ENCODE peak calls at places on chromosomes 7 and 10, in six cellular contexts. M, B, J, Q, T and G are unnamed samples.

GRCh38 chr10:124007102-124007772 is 86.2 kb downstream of the CHST15 start:
- DNase-seq in M (no peak), T (no peak), B (no peak), Q (no peak), J (no peak), G (no peak)

GRCh38 chr10:520402-520787 is 169.1 kb downstream of the DIP2C start:
- DNase-seq in T (no peak), Q (no peak), B (no peak), J (no peak), M (no peak), G (no peak)

GRCh38 chr10:85430991-85431390 is 935.6 kb downstream of the GRID1 start:
- DNase-seq in J (no peak), Q (no peak), T (no peak), M (no peak), B (no peak), G (no peak)

GRCh38 chr7:50266893-50267386 is 37.6 kb upstream of the IKZF1 start:
- DNase-seq in T (no peak), J (no peak), Q (peak), M (no peak), B (no peak), G (peak)

GRCh38 chr7:33673029-33673700 is 232.2 kb upstream of the BMPER start:
- DNase-seq in Q (no peak), B (no peak), T (no peak), M (no peak), J (peak), G (no peak)

GRCh38 chr7:122369756-122370155 is 65.2 kb upstream of the FEZF1 start:
- DNase-seq in B (no peak), Q (no peak), M (no peak), J (no peak), T (no peak), G (no peak)

GRCh38 chr10:80542053-80542452 is 4.4 kb downstream of the SH2D4B start:
- DNase-seq in Q (no peak), B (no peak), J (no peak), M (no peak), T (peak), G (no peak)

GRCh38 chr10:3068968-3069737 is 1.8 kb downstream of the PFKP start:
- DNase-seq in Q (no peak), T (no peak), B (peak), J (peak), M (no peak), G (peak)

GRCh38 chr7:131733604-131734003 is 177.2 kb upstream of the PODXL start:
- DNase-seq in M (no peak), B (no peak), J (no peak), Q (no peak), T (no peak), G (no peak)

GRCh38 chr7:41131956-41132355 is 570.9 kb downstream of the INHBA start:
- DNase-seq in M (no peak), Q (no peak), B (no peak), J (no peak), T (no peak), G (no peak)

GRCh38 chr7:7595451-7595850 is 28.8 kb downstream of the MIOS start:
- DNase-seq in B (peak), T (no peak), M (peak), Q (no peak), J (no peak), G (peak)

GRCh38 chr10:34768261-34768971 is 46.7 kb downstream of the PARD3 start:
- DNase-seq in Q (no peak), M (peak), B (no peak), T (no peak), J (no peak), G (no peak)

GRCh38 chr7:100478966-100479660 is at the start of gene TSC22D4:
- DNase-seq in Q (peak), B (peak), J (peak), M (peak), T (peak), G (peak)

GRCh38 chr7:128902761-128903585 is 7.5 kb downstream of the KCP start:
- DNase-seq in T (peak), J (no peak), B (peak), Q (no peak), M (no peak), G (no peak)

GRCh38 chr7:128112018-128112780 is 81.0 kb upstream of the LRRC4 start:
- DNase-seq in M (no peak), T (no peak), B (no peak), J (no peak), Q (no peak), G (peak)

GRCh38 chr7:51144178-51144577 is 172.4 kb downstream of the COBL start:
- DNase-seq in Q (no peak), J (no peak), M (no peak), T (peak), B (no peak), G (no peak)

GRCh38 chr7:17599733-17600685 is 301.6 kb downstream of the AHR start:
- DNase-seq in Q (no peak), T (no peak), M (peak), B (no peak), J (no peak), G (peak)

GRCh38 chr10:72563327-72563932 is 62.4 kb downstream of the MICU1 start:
- DNase-seq in T (no peak), J (no peak), M (no peak), B (no peak), Q (peak), G (peak)

GRCh38 chr10:83607959-83608745 is 531.2 kb upstream of the GHITM start:
- DNase-seq in B (no peak), J (no peak), M (no peak), T (no peak), Q (no peak), G (no peak)

GRCh38 chr10:59585046-59585700 is 124.5 kb downstream of the SLC16A9 start:
- DNase-seq in B (peak), T (no peak), M (no peak), Q (no peak), J (no peak), G (no peak)

GRCh38 chr7:99381664-99382075 is 7.1 kb downstream of the ARPC1B start:
- DNase-seq in M (no peak), J (no peak), Q (no peak), B (peak), T (no peak), G (no peak)

GRCh38 chr7:99380032-99380822 is 5.7 kb downstream of the ARPC1B start:
- DNase-seq in J (no peak), M (no peak), Q (peak), T (no peak), B (no peak), G (peak)

GRCh38 chr7:99375070-99375807 is 709 bp downstream of the ARPC1B start:
- DNase-seq in J (peak), T (peak), B (peak), M (peak), Q (no peak), G (peak)

GRCh38 chr7:99380823-99381663 is 6.5 kb downstream of the ARPC1B start:
- DNase-seq in M (no peak), J (no peak), Q (peak), B (peak), T (no peak), G (no peak)

DNA sequence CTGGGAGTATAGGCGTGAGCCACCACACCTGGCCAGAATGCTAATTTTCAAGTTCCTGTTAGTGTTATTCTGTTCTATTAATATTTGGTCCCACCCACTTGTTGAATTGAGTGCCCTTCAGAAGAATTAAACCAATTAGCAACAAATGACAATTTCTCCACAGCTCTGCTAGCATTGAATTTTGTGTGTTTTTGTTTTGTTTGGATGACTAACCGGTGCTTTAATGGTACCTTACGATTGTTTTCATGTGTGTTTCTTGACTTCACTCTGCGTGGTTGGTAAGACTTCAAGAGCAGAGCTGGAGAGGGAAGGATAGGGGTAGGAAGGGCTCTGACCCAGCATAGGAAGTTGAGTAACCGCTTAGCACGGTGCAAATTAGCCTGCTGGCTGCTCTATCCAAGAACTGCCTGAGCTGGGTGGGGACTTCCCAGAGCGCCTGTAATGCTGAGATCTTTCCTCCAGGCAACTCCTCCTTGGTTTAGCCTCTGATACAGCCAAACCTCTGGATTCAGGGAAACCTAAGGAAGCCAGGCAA is 4.6 kb downstream of the ARPC1B start:
- DNase-seq in M (no peak), T (no peak), B (no peak), Q (peak), J (no peak), G (peak)
- TF ChIP-seq MAX in M (no peak), T (no peak), B (no peak), Q (no peak), J (no peak), G (peak)

GRCh38 chr10:99467236-99467999 is 37.0 kb upstream of the GOT1 start:
- DNase-seq in B (no peak), M (no peak), Q (no peak), T (no peak), J (no peak), G (no peak)
- TF ChIP-seq MAX in B (no peak), M (no peak), Q (no peak), T (no peak), J (no peak), G (no peak)

GRCh38 chr7:39709768-39710291 is 86.5 kb downstream of the RALA start:
- DNase-seq in J (no peak), Q (peak), T (no peak), M (no peak), B (no peak), G (no peak)
- TF ChIP-seq MAX in J (no peak), Q (no peak), T (no peak), M (no peak), B (no peak), G (no peak)

DNA sequence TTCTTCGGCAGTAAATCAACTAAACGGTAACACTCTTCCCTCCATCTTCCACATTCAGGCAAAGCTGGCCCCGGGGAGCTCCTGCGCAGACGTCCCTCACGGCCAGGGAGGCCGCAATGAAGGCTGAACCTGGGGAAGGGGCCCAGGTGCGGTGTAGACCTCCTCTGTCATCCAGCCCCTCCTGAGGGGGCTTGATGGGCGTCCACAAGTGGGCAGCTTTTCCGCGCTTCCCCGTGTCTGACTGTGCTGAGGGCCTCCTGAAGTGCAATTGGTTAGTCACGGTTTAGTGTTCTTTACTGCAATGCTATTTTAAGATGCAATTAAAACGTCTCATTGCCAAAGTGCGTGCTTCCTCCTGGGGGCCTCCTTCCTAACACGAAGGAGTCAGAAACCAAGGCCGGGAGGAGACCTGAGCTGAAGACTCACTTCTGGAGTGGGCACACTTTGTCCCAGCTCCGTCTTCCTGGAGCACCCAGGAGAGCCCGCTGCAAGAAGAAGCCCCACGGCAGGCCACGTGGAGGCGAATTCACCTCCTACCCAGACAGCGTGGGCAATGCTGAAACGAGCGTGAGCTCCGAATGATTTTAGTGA is 173.3 kb downstream of the ELFN1 start:
- DNase-seq in T (no peak), B (no peak), Q (no peak), M (no peak), J (no peak), G (peak)
- TF ChIP-seq MAX in T (no peak), B (no peak), Q (no peak), M (no peak), J (no peak), G (peak)

DNA sequence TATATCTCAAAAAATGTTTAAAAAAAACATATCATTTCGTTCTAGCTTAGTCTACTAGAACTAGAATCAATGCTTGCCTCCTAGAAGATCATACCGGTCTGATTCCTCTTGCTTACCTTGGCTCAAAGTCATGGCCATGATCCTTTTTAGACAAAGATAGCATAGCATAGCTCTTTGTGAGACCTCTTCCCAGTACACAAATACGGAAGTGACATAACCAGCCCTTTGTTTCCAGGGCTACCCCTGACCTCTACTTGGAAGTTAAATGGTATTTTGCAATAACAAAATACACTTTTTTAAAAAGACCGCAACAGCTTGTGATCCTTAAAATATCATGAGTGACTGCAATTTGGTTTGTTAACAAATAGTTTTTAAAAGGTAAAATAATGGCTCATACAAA is 130.7 kb upstream of the NOBOX start:
- DNase-seq in B (no peak), J (no peak), T (no peak), M (no peak), Q (no peak), G (peak)
- TF ChIP-seq MAX in B (no peak), J (no peak), T (no peak), M (no peak), Q (no peak), G (no peak)

DNA sequence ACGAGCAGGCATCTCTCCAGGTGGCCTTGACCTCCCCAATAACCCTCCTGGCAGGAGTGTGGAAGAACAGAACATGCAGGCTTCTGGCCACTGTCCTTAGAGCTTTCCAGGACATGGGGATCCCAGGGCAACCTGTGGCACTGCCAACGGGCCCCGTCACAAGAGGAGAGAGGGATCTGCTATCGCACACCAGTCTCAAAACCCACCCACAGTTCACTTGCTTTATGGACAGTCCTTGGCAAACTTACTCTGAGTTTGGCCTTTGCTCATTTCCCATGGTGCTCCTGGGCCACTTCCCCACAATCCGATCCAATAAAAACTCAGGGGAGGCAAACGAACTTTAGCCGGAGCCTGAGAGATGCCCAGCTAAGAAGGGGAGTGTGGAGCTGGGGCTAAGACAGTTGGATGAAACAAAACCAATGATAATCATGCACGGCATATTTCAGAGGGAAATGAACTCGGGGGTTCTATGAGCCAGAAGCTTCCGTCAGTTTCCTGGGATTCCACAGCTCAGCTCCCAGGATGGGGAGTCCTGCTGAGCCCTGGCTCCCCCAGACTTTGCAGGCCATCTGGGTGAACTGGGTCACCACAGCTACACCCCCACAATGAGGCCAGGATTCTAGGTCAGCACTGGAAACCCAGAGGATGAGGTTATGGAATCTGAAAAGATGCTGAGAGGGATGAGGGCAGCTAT is 158.4 kb downstream of the NEURL1 start:
- DNase-seq in B (no peak), J (no peak), T (no peak), Q (no peak), M (no peak), G (no peak)
- TF ChIP-seq MAX in B (no peak), J (no peak), T (no peak), Q (no peak), M (no peak), G (no peak)